ENCODE peak calls at places on chromosomes 6 and 20, in seven cellular contexts. F is activated CD8-positive, alpha-beta T cell treated with anti-CD3 and anti-CD28 coated beads, Interleukin-2, amount 10 ng/mL, durations not matched to agents 7 days and 5 days; R is iris pigment epithelial cell; E is CD4-positive, alpha-beta T cell; B is RPMI8226; T is NCI-H460; X is glutamatergic neuron. Z is an unnamed sample.

GRCh38 chr20:61280217-61280980 is 28.3 kb downstream of the CDH4 start:
- DNase-seq in F (no peak), R (no peak), E (no peak), B (peak), T (no peak), X (no peak), Z (no peak)

GRCh38 chr6:113857565-113858066 is 471 bp downstream of the MARCKS start:
- DNase-seq in F (no peak), R (peak), E (no peak), B (no peak), T (no peak), X (peak), Z (no peak)

GRCh38 chr20:1320902-1321653 is 7.9 kb downstream of the SDCBP2 start:
- DNase-seq in F (no peak), R (no peak), E (no peak), B (no peak), T (no peak), X (no peak), Z (no peak)

GRCh38 chr20:45392733-45393132 is 14.6 kb upstream of the TP53TG5 start:
- DNase-seq in F (no peak), R (no peak), E (no peak), B (no peak), T (no peak), X (no peak), Z (no peak)

GRCh38 chr6:165658395-165659058 is 4.5 kb downstream of the PDE10A start:
- DNase-seq in F (no peak), R (no peak), E (no peak), B (no peak), T (no peak), X (no peak), Z (no peak)

GRCh38 chr20:33977535-33977934 is 16.2 kb upstream of the RALY start:
- DNase-seq in F (no peak), R (no peak), E (no peak), B (no peak), T (no peak), X (no peak), Z (no peak)

GRCh38 chr6:136034422-136034821 is 182.9 kb downstream of the PDE7B start:
- DNase-seq in F (no peak), R (no peak), E (no peak), B (no peak), T (no peak), X (no peak), Z (no peak)

GRCh38 chr20:33733654-33734576 is 2.1 kb downstream of the ZNF341 start:
- DNase-seq in F (no peak), R (peak), E (no peak), B (no peak), T (peak), X (no peak), Z (no peak)

GRCh38 chr6:79385893-79386292 is 151.3 kb downstream of the LCA5 start:
- DNase-seq in F (no peak), R (peak), E (no peak), B (no peak), T (peak), X (no peak), Z (no peak)

GRCh38 chr20:20547221-20547875 is 165.1 kb downstream of the RALGAPA2 start:
- DNase-seq in F (no peak), R (peak), E (no peak), B (no peak), T (no peak), X (no peak), Z (no peak)

GRCh38 chr6:131954775-131955107 is 3.6 kb upstream of the CCN2 start:
- DNase-seq in F (no peak), R (peak), E (no peak), B (no peak), T (peak), X (no peak), Z (peak)

GRCh38 chr20:51470907-51471411 is 71.6 kb downstream of the NFATC2 start:
- DNase-seq in F (peak), R (no peak), E (no peak), B (no peak), T (no peak), X (no peak), Z (no peak)

GRCh38 chr6:44735631-44735963 is 348.1 kb downstream of the CDC5L start:
- DNase-seq in F (no peak), R (peak), E (no peak), B (no peak), T (no peak), X (no peak), Z (no peak)

GRCh38 chr6:33213166-33213988 is 5.1 kb downstream of the RING1 start:
- DNase-seq in F (no peak), R (no peak), E (no peak), B (no peak), T (no peak), X (peak), Z (no peak)

GRCh38 chr6:105484238-105485161 is 81.6 kb upstream of the PREP start:
- DNase-seq in F (no peak), R (peak), E (no peak), B (peak), T (peak), X (no peak), Z (peak)

Z was measured in Panc1.